ENCODE peak calls at places on chromosomes 11 and 22, in ten cellular contexts. V is GM12865; M is cardiac muscle cell; X is D721Med; R is NCI-H2107; K is stimulated activated CD4-positive, alpha-beta T cell treated with anti-CD3 and anti-CD28 coated beads, Interleukin-4, amount 100 ng/mL, for 1 hour; Q is activated T-cell treated with anti-CD3 and anti-CD28 coated beads for 24 hours; L is mucosa of gallbladder; N is Peyer's patch; U is left lobe of liver. O is an unnamed sample.

GRCh38 chr22:29379258-29379657 is 9.1 kb downstream of the AP1B1 start:
- DNase-seq in V (no peak), M (no peak), X (no peak), R (no peak), K (no peak), Q (no peak), L (no peak), N (no peak), U (no peak), O (no peak)

GRCh38 chr11:69638941-69639681 is 1.8 kb upstream of the CCND1 start:
- DNase-seq in V (peak), M (peak), X (peak), R (no peak), K (no peak), Q (no peak), L (peak), N (peak), U (peak), O (peak)

GRCh38 chr11:92212530-92212929 is 12.1 kb upstream of the FAT3 start:
- DNase-seq in V (no peak), M (no peak), X (no peak), R (no peak), K (no peak), Q (no peak), L (no peak), N (no peak), U (no peak), O (no peak)

GRCh38 chr22:46763051-46763705 is 728 bp downstream of the TBC1D22A start:
- DNase-seq in V (peak), M (no peak), X (no peak), R (no peak), K (no peak), Q (no peak), L (no peak), N (peak), U (no peak), O (no peak)

GRCh38 chr11:70828498-70829159 is 423.7 kb downstream of the SHANK2 start:
- DNase-seq in V (no peak), M (no peak), X (no peak), R (no peak), K (no peak), Q (no peak), L (peak), N (no peak), U (no peak), O (no peak)

GRCh38 chr22:50625568-50626313 is 2.2 kb downstream of the ARSA start:
- DNase-seq in V (no peak), M (no peak), X (no peak), R (no peak), K (no peak), Q (no peak), L (no peak), N (no peak), U (peak), O (no peak)

GRCh38 chr11:224424-224823 is 11.7 kb downstream of the SIRT3 start:
- DNase-seq in V (no peak), M (no peak), X (no peak), R (no peak), K (no peak), Q (no peak), L (no peak), N (no peak), U (no peak), O (no peak)

GRCh38 chr11:125481531-125481930 is 14.5 kb downstream of the FEZ1 start:
- DNase-seq in V (no peak), M (no peak), X (no peak), R (no peak), K (no peak), Q (no peak), L (no peak), N (no peak), U (no peak), O (peak)

GRCh38 chr11:3218483-3219280 is at the start of gene MRGPRG:
- DNase-seq in V (no peak), M (no peak), X (no peak), R (no peak), K (no peak), Q (no peak), L (no peak), N (no peak), U (no peak), O (no peak)

GRCh38 chr11:32643526-32643925 is 59.9 kb downstream of the EIF3M start:
- DNase-seq in V (no peak), M (no peak), X (no peak), R (no peak), K (no peak), Q (no peak), L (no peak), N (no peak), U (no peak), O (peak)

GRCh38 chr11:134592391-134592990 is 180.4 kb upstream of the B3GAT1 start:
- DNase-seq in V (peak), M (peak), X (no peak), R (no peak), K (peak), Q (peak), L (peak), N (no peak), U (peak), O (no peak)

GRCh38 chr22:35838849-35839646 is 121.4 kb downstream of the APOL5 start:
- DNase-seq in V (peak), M (peak), X (no peak), R (peak), K (no peak), Q (no peak), L (no peak), N (no peak), U (no peak), O (peak)

GRCh38 chr11:36002196-36002595 is 58.3 kb downstream of the LDLRAD3 start:
- DNase-seq in V (no peak), M (no peak), X (no peak), R (no peak), K (no peak), Q (no peak), L (no peak), N (no peak), U (no peak), O (no peak)

GRCh38 chr22:49481651-49482399 is 345.8 kb downstream of the BRD1 start:
- DNase-seq in V (no peak), M (no peak), X (no peak), R (no peak), K (no peak), Q (no peak), L (no peak), N (no peak), U (no peak), O (no peak)

GRCh38 chr11:80186687-80187086 is 745.9 kb upstream of the TENM4 start:
- DNase-seq in V (no peak), M (no peak), X (no peak), R (no peak), K (no peak), Q (no peak), L (no peak), N (no peak), U (no peak), O (no peak)